ENCODE peak calls at places on chromosomes 16 and 17, in five cellular contexts. Q is natural killer cell; M is mucosa of descending colon; A is GM23338; D is stimulated activated naive CD8-positive, alpha-beta T cell treated with anti-CD3 and anti-CD28 coated beads, Interleukin-15, amount 100 ng/mL, for 72 hours. F is an unnamed sample.

GRCh38 chr16:17414421-17414820 is 56.3 kb downstream of the XYLT1 start:
- ATAC-seq in Q (peak), M (peak), D (no peak), A (no peak), F (peak)

GRCh38 chr16:883340-883739 is 82.8 kb upstream of the GNG13 start:
- ATAC-seq in Q (no peak), D (peak), M (no peak), A (no peak), F (peak)

GRCh38 chr17:46770439-46770817 is 48.1 kb downstream of the WNT3 start:
- ATAC-seq in D (peak), M (peak), Q (no peak), A (no peak), F (no peak)

GRCh38 chr17:31427684-31428083 is 36.2 kb downstream of the RAB11FIP4 start:
- ATAC-seq in Q (no peak), A (no peak), M (no peak), D (no peak), F (no peak)

GRCh38 chr16:30183961-30184429 is 593 bp downstream of the CORO1A start:
- ATAC-seq in D (peak), A (no peak), Q (peak), M (peak), F (peak)

GRCh38 chr16:23538919-23539278 is 18.3 kb downstream of the EARS2 start:
- ATAC-seq in D (no peak), Q (no peak), M (no peak), A (no peak), F (no peak)

GRCh38 chr16:79997257-79997656 is 396.7 kb upstream of the MAF start:
- ATAC-seq in M (no peak), D (no peak), Q (no peak), A (peak), F (no peak)

GRCh38 chr16:81838794-81839193 is 59.7 kb downstream of the PLCG2 start:
- ATAC-seq in M (no peak), Q (no peak), A (no peak), D (no peak), F (no peak)

GRCh38 chr16:24755201-24755874 is 25.9 kb downstream of the TNRC6A start:
- ATAC-seq in M (no peak), A (peak), D (no peak), Q (no peak), F (no peak)

GRCh38 chr16:86621966-86622365 is 43.6 kb downstream of the FOXL1 start:
- ATAC-seq in M (no peak), A (no peak), Q (no peak), D (no peak), F (no peak)

GRCh38 chr16:24670623-24671454 is 58.6 kb upstream of the TNRC6A start:
- ATAC-seq in D (no peak), Q (no peak), A (peak), M (peak), F (no peak)

GRCh38 chr16:23826528-23827244 is 9.1 kb upstream of the PRKCB start:
- ATAC-seq in A (no peak), M (peak), D (peak), Q (peak), F (peak)

F was measured in activated T-helper 17 cell treated with anti-CD3 and anti-CD28 coated beads, Interleukin-2, amount 50 U/mL, for 72 hours.